ENCODE peak calls at places on chromosomes 16 and 17, in five cellular contexts. D is K562, P is cardiac muscle cell, E is HL-60, A is SJCRH30. L is an unnamed sample.

GRCh38 chr17:29645516-29646051 is 22.9 kb upstream of the CORO6 start:
- DNase-seq in A (no peak), D (no peak), P (no peak), E (peak; percentile 35), L (peak; percentile 57)

GRCh38 chr17:29571486-29571882 is 3.0 kb downstream of the TP53I13 start:
- DNase-seq in P (no peak), A (no peak), E (no peak), D (no peak), L (peak; percentile 15)

GRCh38 chr17:38658741-38659345 is 15.9 kb downstream of the EPOP start:
- DNase-seq in E (peak; percentile 65), A (no peak), D (no peak), P (no peak), L (no peak)

GRCh38 chr17:5043524-5043923 is 8.3 kb upstream of the SLC52A1 start:
- DNase-seq in D (no peak), P (no peak), A (no peak), E (no peak), L (no peak)

GRCh38 chr16:86519649-86520316 is 9.5 kb downstream of the FOXF1 start:
- DNase-seq in D (peak; percentile 70), A (peak; percentile 56), P (peak; percentile 83), E (peak; percentile 7), L (peak; percentile 59)

GRCh38 chr17:31621566-31621965 is 230.1 kb downstream of the RAB11FIP4 start:
- DNase-seq in A (no peak), E (no peak), D (no peak), P (no peak), L (no peak)

GRCh38 chr17:81030726-81031570 is 4.0 kb upstream of the BAIAP2 start:
- DNase-seq in P (no peak), D (no peak), E (peak; percentile 33), A (no peak), L (no peak)

GRCh38 chr17:45722161-45722560 is 62.0 kb upstream of the CRHR1 start:
- DNase-seq in P (peak; percentile 50), A (peak; percentile 7), E (no peak), D (peak; percentile 64), L (no peak)

GRCh38 chr17:77375917-77376651 is 235.3 kb downstream of the SEC14L1 start:
- DNase-seq in P (peak; percentile 71), A (peak; percentile 78), E (no peak), D (no peak), L (peak; percentile 56)

GRCh38 chr16:4936991-4937781 is at the start of gene PPL:
- DNase-seq in A (no peak), D (peak; percentile 88), P (peak; percentile 93), E (no peak), L (peak; percentile 90)

GRCh38 chr17:19978206-19978802 is 676 bp upstream of the AKAP10 start:
- DNase-seq in A (peak; percentile 64), P (no peak), D (no peak), E (peak; percentile 73), L (no peak)

GRCh38 chr17:34981538-34982241 is 1.4 kb downstream of the LIG3 start:
- DNase-seq in P (peak; percentile 17), D (peak; percentile 73), A (no peak), E (no peak), L (no peak)

GRCh38 chr17:49890852-49891251 is 43.0 kb upstream of the TAC4 start:
- DNase-seq in E (no peak), A (no peak), P (no peak), D (no peak), L (no peak)
- H3K27me3 ChIP-seq in E (peaks cover 24% of the 10 kb centered on the region), A (peaks cover 16% of the 10 kb centered on the region), P (peaks cover 44% of the 10 kb centered on the region), D (peaks cover 22% of the 10 kb centered on the region), L (peaks cover 14% of the 10 kb centered on the region)

GRCh38 chr16:49881890-49882289 is 26.0 kb upstream of the ZNF423 start:
- DNase-seq in E (no peak), P (no peak), D (no peak), A (no peak), L (no peak)
- H3K27me3 ChIP-seq in E (peaks cover 7% of the 10 kb centered on the region), P (no peaks in the 10 kb centered on the region), D (no peaks in the 10 kb centered on the region), A (peaks cover 8% of the 10 kb centered on the region), L (no peaks in the 10 kb centered on the region)

GRCh38 chr16:3578610-3579551 is 1.7 kb upstream of the NLRC3 start:
- DNase-seq in A (peak; percentile 89), D (peak; percentile 51), P (no peak), E (peak; percentile 53), L (no peak)
- H3K27me3 ChIP-seq in A (no peaks in the 10 kb centered on the region), D (no peaks in the 10 kb centered on the region), P (no peaks in the 10 kb centered on the region), E (no peaks in the 10 kb centered on the region), L (peaks cover 3% of the 10 kb centered on the region)

GRCh38 chr17:8318536-8318935 is 8.5 kb downstream of the ARHGEF15 start:
- DNase-seq in D (no peak), E (no peak), A (no peak), P (no peak), L (no peak)

GRCh38 chr17:8314797-8315739 is 5.0 kb downstream of the ARHGEF15 start:
- DNase-seq in A (no peak), E (no peak), D (no peak), P (peak; percentile 18), L (no peak)

GRCh38 chr17:8315740-8316217 is 5.7 kb downstream of the ARHGEF15 start:
- DNase-seq in E (no peak), A (no peak), D (no peak), P (peak; percentile 41), L (no peak)

GRCh38 chr17:8320262-8320661 is 10.2 kb downstream of the ARHGEF15 start:
- DNase-seq in E (no peak), D (no peak), P (no peak), A (no peak), L (no peak)

GRCh38 chr17:8318010-8318409 is 8.0 kb downstream of the ARHGEF15 start:
- DNase-seq in E (no peak), D (no peak), A (no peak), P (no peak), L (no peak)
- H3K27me3 ChIP-seq in E (no peaks in the 10 kb centered on the region), D (peaks cover 16% of the 10 kb centered on the region), A (no peaks in the 10 kb centered on the region), P (peaks cover 34% of the 10 kb centered on the region), L (peaks cover 30% of the 10 kb centered on the region)

DNA sequence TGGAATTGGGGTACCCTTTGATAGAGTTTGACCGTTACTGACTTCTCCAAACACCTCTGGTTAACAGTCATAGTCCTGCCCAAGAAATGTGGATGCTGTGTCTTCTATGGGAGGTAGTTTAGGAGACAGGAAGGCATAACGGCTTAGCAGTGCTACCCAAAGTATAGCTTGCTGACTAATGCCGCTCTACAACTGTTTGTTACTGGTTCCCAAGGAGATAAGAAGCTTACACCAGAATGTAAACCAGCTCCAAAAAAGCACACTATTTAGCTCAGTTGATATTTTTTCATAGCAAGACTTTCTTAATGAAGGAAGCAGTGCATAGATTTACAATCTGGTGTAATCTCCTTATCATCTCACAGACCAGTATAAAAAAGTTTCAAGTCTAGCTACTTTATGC is 95.7 kb downstream of the HS3ST3B1 start:
- DNase-seq in A (no peak), P (no peak), D (no peak), E (no peak), L (no peak)
- H3K27me3 ChIP-seq in A (no peaks in the 10 kb centered on the region), P (no peaks in the 10 kb centered on the region), D (no peaks in the 10 kb centered on the region), E (no peaks in the 10 kb centered on the region), L (peaks cover 8% of the 10 kb centered on the region)

GRCh38 chr16:1126044-1126443 is 26.9 kb upstream of the CACNA1H start:
- DNase-seq in A (no peak), E (no peak), P (no peak), D (no peak), L (no peak)
- H3K27me3 ChIP-seq in A (peaks cover 39% of the 10 kb centered on the region), E (no peaks in the 10 kb centered on the region), P (no peaks in the 10 kb centered on the region), D (no peaks in the 10 kb centered on the region), L (no peaks in the 10 kb centered on the region)

GRCh38 chr17:50562266-50563094 is 2.0 kb downstream of the CACNA1G start:
- DNase-seq in E (no peak), A (no peak), P (no peak), D (no peak), L (no peak)

GRCh38 chr17:50560185-50560824 is at the start of gene CACNA1G:
- DNase-seq in P (peak; percentile 96), E (peak; percentile 81), A (peak; percentile 91), D (peak; percentile 99), L (peak; percentile 86)

GRCh38 chr17:50563095-50563511 is 2.6 kb downstream of the CACNA1G start:
- DNase-seq in P (no peak), A (no peak), D (no peak), E (no peak), L (no peak)

GRCh38 chr17:50560931-50561750 is 626 bp downstream of the CACNA1G start:
- DNase-seq in D (no peak), A (no peak), P (peak; percentile 56), E (no peak), L (no peak)

GRCh38 chr17:50561796-50562195 is 1.3 kb downstream of the CACNA1G start:
- DNase-seq in D (no peak), E (no peak), P (no peak), A (no peak), L (no peak)
- H3K27me3 ChIP-seq in D (peaks cover 25% of the 10 kb centered on the region), E (peaks cover 73% of the 10 kb centered on the region), P (peaks cover 50% of the 10 kb centered on the region), A (no peaks in the 10 kb centered on the region), L (peaks cover 13% of the 10 kb centered on the region)

GRCh38 chr16:19967963-19968362 is 83.3 kb upstream of the GPRC5B start:
- DNase-seq in D (no peak), P (no peak), E (peak; percentile 4), A (no peak), L (no peak)
- H3K27me3 ChIP-seq in D (no peaks in the 10 kb centered on the region), P (no peaks in the 10 kb centered on the region), E (no peaks in the 10 kb centered on the region), A (no peaks in the 10 kb centered on the region), L (no peaks in the 10 kb centered on the region)